ENCODE peak calls at places on chromosomes 13 and 19, in eight cellular contexts. Q is BE2C, Y is hepatocyte, A is body of pancreas, R is RWPE1, X is ascending aorta, V is endothelial cell of umbilical vein, L is nephron progenitor cell. T is an unnamed sample.

GRCh38 chr19:21022996-21023395 is 2.5 kb downstream of the ZNF430 start:
- DNase-seq in Q (no peak), Y (peak; percentile 38), A (no peak), R (peak; percentile 28), X (no peak), V (no peak), L (no peak), T (peak; percentile 78)

GRCh38 chr19:14433454-14434156 is 499 bp downstream of the PKN1 start:
- DNase-seq in Q (no peak), Y (peak; percentile 60), A (peak; percentile 52), R (peak; percentile 24), X (no peak), V (peak; percentile 18), L (no peak), T (peak; percentile 38)

GRCh38 chr13:101565327-101565726 is 112.9 kb downstream of the ITGBL1 start:
- DNase-seq in Q (no peak), Y (no peak), A (no peak), R (no peak), X (no peak), V (no peak), L (no peak), T (no peak)

GRCh38 chr13:41651413-41652068 is 194.2 kb downstream of the RGCC start:
- DNase-seq in Q (no peak), Y (no peak), A (no peak), R (no peak), X (no peak), V (no peak), L (no peak), T (peak; percentile 17)

GRCh38 chr19:3346677-3347353 is 19.6 kb upstream of the NFIC start:
- DNase-seq in Q (no peak), Y (no peak), A (peak; percentile 98), R (no peak), X (peak; percentile 91), V (no peak), L (no peak), T (peak; percentile 92)

GRCh38 chr13:41496420-41497234 is 39.3 kb downstream of the RGCC start:
- DNase-seq in Q (no peak), Y (no peak), A (no peak), R (no peak), X (no peak), V (no peak), L (no peak), T (no peak)

GRCh38 chr13:50693755-50694154 is 149.7 kb downstream of the DLEU7 start:
- DNase-seq in Q (no peak), Y (no peak), A (peak; percentile 43), R (no peak), X (no peak), V (no peak), L (peak; percentile 21), T (no peak)

GRCh38 chr19:19461671-19462622 is 53.4 kb downstream of the TSSK6 start:
- DNase-seq in Q (peak; percentile 96), Y (peak; percentile 91), A (peak; percentile 90), R (no peak), X (peak; percentile 79), V (peak; percentile 49), L (peak; percentile 84), T (no peak)

GRCh38 chr19:19546751-19547162 is 8.7 kb downstream of the CILP2 start:
- DNase-seq in Q (no peak), Y (no peak), A (no peak), R (no peak), X (no peak), V (no peak), L (no peak), T (no peak)

GRCh38 chr19:21082011-21082975 is at the start of gene ZNF714:
- DNase-seq in Q (peak; percentile 93), Y (peak; percentile 95), A (peak; percentile 82), R (peak; percentile 91), X (peak; percentile 89), V (peak; percentile 94), L (peak; percentile 84), T (peak; percentile 95)

GRCh38 chr19:3986260-3987041 is 1.2 kb upstream of the EEF2 start:
- DNase-seq in Q (peak; percentile 75), Y (peak; percentile 85), A (peak; percentile 76), R (peak; percentile 57), X (no peak), V (peak; percentile 82), L (peak; percentile 40), T (peak; percentile 87)

GRCh38 chr19:13507053-13507611 is 853 bp upstream of the CACNA1A start:
- DNase-seq in Q (no peak), Y (no peak), A (no peak), R (no peak), X (no peak), V (no peak), L (peak; percentile 18), T (no peak)

GRCh38 chr13:46388308-46388707 is 1.3 kb upstream of the RUBCNL start:
- DNase-seq in Q (no peak), Y (no peak), A (no peak), R (no peak), X (no peak), V (no peak), L (no peak), T (no peak)

GRCh38 chr13:61123533-61124269 is 291.9 kb downstream of the PCDH20 start:
- DNase-seq in Q (no peak), Y (no peak), A (no peak), R (no peak), X (no peak), V (no peak), L (no peak), T (no peak)

GRCh38 chr13:102922184-102922583 is 76.4 kb downstream of the ERCC5 start:
- DNase-seq in Q (no peak), Y (no peak), A (no peak), R (no peak), X (no peak), V (no peak), L (no peak), T (no peak)

DNA sequence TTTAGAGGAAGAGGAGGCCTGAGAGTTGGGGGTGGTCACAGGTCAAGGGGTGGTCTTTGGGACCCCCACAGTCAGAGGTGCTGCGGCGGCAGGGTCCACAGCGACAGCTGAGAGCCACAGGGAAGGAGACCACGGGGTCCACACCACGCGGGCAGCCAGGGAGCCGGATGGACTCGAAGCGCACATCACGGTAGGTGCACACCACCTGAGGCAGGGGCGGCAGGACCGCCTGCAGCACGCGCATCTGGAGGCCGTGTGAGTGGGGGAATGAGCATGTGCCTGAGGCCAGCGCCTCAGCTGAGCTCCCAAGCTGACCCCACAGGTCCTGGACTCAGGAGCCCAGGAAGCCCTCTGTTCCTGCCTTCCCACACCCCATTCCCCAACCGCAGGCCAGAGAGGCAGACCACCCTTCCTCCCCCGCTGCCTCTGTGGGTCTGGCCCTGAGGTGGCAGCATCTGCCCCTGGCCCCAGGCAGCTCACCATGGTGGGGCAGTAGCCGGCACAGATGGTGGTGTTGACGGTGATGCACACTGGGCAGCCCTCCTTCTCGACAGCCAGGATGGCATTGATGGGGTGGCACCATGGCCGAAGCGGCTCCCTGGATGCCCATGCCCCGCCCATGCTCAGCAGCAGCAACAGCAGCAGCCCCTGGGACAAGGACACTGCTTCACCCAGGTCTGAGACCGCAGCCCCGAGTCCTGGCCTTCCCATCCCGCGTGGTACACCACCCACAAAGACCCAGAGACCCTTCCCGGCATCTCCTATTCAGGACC is 638 bp downstream of the LHB start:
- DNase-seq in Q (no peak), Y (no peak), A (no peak), R (no peak), X (no peak), V (no peak), L (no peak), T (no peak)
- TF ChIP-seq CTCF in Q (no peak), Y (no peak), A (no peak), R (no peak), X (no peak), V (no peak), L (no peak), T (no peak)

DNA sequence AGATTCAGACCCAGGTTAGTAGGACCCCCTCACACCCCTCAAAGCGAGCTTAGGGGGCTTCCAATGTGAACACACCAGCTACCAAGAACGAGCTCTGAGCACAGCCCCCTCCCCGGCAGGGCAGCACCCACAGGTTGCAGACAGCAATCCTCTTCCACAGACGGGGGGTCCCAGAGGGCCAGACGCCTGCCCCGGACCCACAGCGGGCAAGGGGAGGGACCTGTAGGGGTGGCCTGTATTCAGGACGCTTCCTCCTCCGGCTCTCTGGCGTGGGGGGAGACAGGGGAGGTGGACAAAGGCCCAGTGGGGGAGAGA is 4.8 kb downstream of the TTYH1 start:
- DNase-seq in Q (no peak), Y (no peak), A (no peak), R (no peak), X (no peak), V (no peak), L (no peak), T (no peak)
- TF ChIP-seq CTCF in Q (no peak), Y (no peak), A (no peak), R (no peak), X (no peak), V (no peak), L (no peak), T (no peak)

GRCh38 chr19:10915511-10916091 is 12.8 kb downstream of the YIPF2 start:
- DNase-seq in Q (no peak), Y (peak; percentile 63), A (no peak), R (peak; percentile 80), X (no peak), V (no peak), L (no peak), T (peak; percentile 92)
- TF ChIP-seq CTCF in Q (no peak), Y (peak; percentile 7), A (no peak), R (no peak), X (no peak), V (no peak), L (no peak), T (no peak)

GRCh38 chr13:74144269-74144668 is 10.1 kb upstream of the KLF12 start:
- DNase-seq in Q (no peak), Y (no peak), A (no peak), R (no peak), X (no peak), V (no peak), L (no peak), T (no peak)
- TF ChIP-seq CTCF in Q (no peak), Y (no peak), A (no peak), R (no peak), X (no peak), V (no peak), L (no peak), T (no peak)

DNA sequence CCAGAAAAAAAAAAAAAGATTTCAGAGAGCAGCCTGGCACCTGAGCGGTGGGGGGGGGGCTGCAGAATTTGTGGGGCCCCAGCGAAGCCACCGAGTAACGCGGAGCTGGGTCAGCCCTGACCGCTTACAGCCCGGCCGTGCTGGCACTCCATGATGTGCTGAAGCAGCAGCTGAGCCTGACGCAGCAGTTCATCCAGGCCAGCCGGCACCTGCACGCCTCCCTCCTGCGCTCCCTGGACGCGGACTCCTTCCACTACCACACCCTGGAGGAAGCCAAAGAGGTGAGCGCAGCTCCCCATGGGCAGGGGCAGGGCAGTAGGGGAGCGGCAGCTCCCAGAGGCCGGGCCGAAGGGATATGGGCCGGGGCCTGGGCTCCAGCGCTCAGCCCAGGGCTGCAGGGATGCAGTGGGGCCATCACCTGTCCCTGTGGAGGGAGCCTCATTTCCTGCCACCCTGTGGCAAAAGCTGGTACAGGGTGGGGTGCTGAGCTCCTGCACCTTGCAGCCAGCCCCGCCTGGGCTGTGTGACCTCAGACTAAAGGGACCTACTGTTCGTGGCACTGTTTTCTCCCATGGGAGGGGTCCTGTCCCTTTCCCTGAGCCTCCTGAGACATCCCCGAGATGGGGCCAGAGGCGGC is 18.3 kb downstream of the C19orf44 start:
- DNase-seq in Q (no peak), Y (no peak), A (no peak), R (no peak), X (no peak), V (no peak), L (no peak), T (no peak)
- TF ChIP-seq CTCF in Q (no peak), Y (no peak), A (no peak), R (no peak), X (no peak), V (no peak), L (no peak), T (no peak)

GRCh38 chr13:64180756-64181155 is 2765.1 kb upstream of the PCDH20 start:
- DNase-seq in Q (no peak), Y (no peak), A (no peak), R (no peak), X (no peak), V (no peak), L (no peak), T (no peak)
- TF ChIP-seq CTCF in Q (no peak), Y (no peak), A (no peak), R (no peak), X (no peak), V (no peak), L (no peak), T (no peak)